ENCODE peak calls at places on chromosomes 7 and 10, in nine cellular contexts. F, P, I, B, A, W, V, T and M are unnamed samples.

GRCh38 chr10:33376976-33377657 is 42.6 kb upstream of the NRP1 start:
- DNase-seq in V (no peak), I (no peak), T (no peak), B (no peak), P (no peak), W (no peak), F (peak), A (no peak), M (no peak)

GRCh38 chr7:92717982-92718716 is 118.2 kb downstream of the CDK6 start:
- DNase-seq in P (peak), F (peak), A (peak), T (no peak), B (no peak), I (peak), W (peak), V (no peak), M (peak)

GRCh38 chr10:102593074-102593803 is 51.0 kb upstream of the TRIM8 start:
- DNase-seq in P (no peak), B (peak), I (no peak), V (no peak), T (no peak), A (no peak), F (peak), W (no peak), M (no peak)

GRCh38 chr7:26664735-26665420 is 199.5 kb downstream of the SKAP2 start:
- DNase-seq in A (no peak), B (no peak), P (no peak), W (peak), V (no peak), F (no peak), I (no peak), T (no peak), M (peak)

GRCh38 chr10:117411440-117412428 is 36.5 kb upstream of the PDZD8 start:
- DNase-seq in V (no peak), A (no peak), T (peak), F (no peak), W (peak), P (no peak), B (no peak), I (no peak), M (no peak)

GRCh38 chr7:118184392-118184899 is 482 bp downstream of the LSM8 start:
- DNase-seq in W (no peak), I (no peak), B (no peak), P (no peak), F (no peak), T (no peak), A (no peak), V (no peak), M (no peak)

GRCh38 chr7:157612009-157612663 is 275.3 kb downstream of the DNAJB6 start:
- DNase-seq in T (no peak), I (no peak), F (no peak), B (peak), W (no peak), P (no peak), V (no peak), A (no peak), M (no peak)

GRCh38 chr10:102634696-102635095 is 9.6 kb upstream of the TRIM8 start:
- DNase-seq in I (no peak), P (no peak), T (no peak), W (peak), A (no peak), B (no peak), V (no peak), F (no peak), M (no peak)

GRCh38 chr10:12050528-12050927 is 7.9 kb upstream of the UPF2 start:
- DNase-seq in W (no peak), P (no peak), A (no peak), F (no peak), V (no peak), B (no peak), I (no peak), T (no peak), M (peak)

GRCh38 chr10:103497161-103497915 is 3.8 kb downstream of the NEURL1 start:
- DNase-seq in V (no peak), B (no peak), F (no peak), I (no peak), W (no peak), A (no peak), P (no peak), T (no peak), M (no peak)

GRCh38 chr10:11901454-11902431 is 78.6 kb downstream of the PROSER2 start:
- DNase-seq in V (no peak), W (no peak), P (no peak), T (no peak), A (peak), I (no peak), F (no peak), B (no peak), M (peak)

GRCh38 chr7:31175672-31176071 is 123.6 kb downstream of the ADCYAP1R1 start:
- DNase-seq in A (no peak), V (no peak), F (no peak), W (no peak), T (no peak), P (no peak), I (no peak), B (no peak), M (no peak)

GRCh38 chr7:70259497-70259896 is 661.2 kb downstream of the AUTS2 start:
- DNase-seq in F (peak), V (no peak), T (no peak), A (no peak), P (no peak), B (no peak), I (no peak), W (no peak), M (no peak)

GRCh38 chr10:101292194-101293006 is 61.6 kb upstream of the BTRC start:
- DNase-seq in W (no peak), B (no peak), F (no peak), A (peak), T (no peak), I (no peak), P (peak), V (no peak), M (no peak)